ENCODE peak calls at places on chromosomes 16 and 17, in six cellular contexts. E is left lung, L is ascending aorta, H is tibial artery, R is GM23248, X is fibroblast of lung. U is an unnamed sample.

GRCh38 chr16:75052481-75053211 is 53.8 kb downstream of the ZNRF1 start:
- DNase-seq in E (no peak), L (no peak), H (no peak), R (no peak), X (no peak), U (no peak)

GRCh38 chr17:2050246-2050866 is 4.5 kb upstream of the HIC1 start:
- DNase-seq in E (peak; percentile 69), L (no peak), H (no peak), R (peak; percentile 85), X (peak; percentile 79), U (peak; percentile 72)

GRCh38 chr17:49798738-49799137 is 10.3 kb downstream of the KAT7 start:
- DNase-seq in E (no peak), L (no peak), H (no peak), R (no peak), X (no peak), U (no peak)

GRCh38 chr17:70327723-70328122 is 158.4 kb downstream of the KCNJ2 start:
- DNase-seq in E (no peak), L (no peak), H (no peak), R (no peak), X (no peak), U (no peak)

GRCh38 chr16:74825016-74825415 is 50.4 kb upstream of the FA2H start:
- DNase-seq in E (no peak), L (no peak), H (no peak), R (no peak), X (no peak), U (no peak)

GRCh38 chr16:22214893-22215292 is 8.8 kb downstream of the EEF2K start:
- DNase-seq in E (no peak), L (no peak), H (no peak), R (no peak), X (no peak), U (no peak)

GRCh38 chr17:17062356-17062755 is 20.1 kb downstream of the MPRIP start:
- DNase-seq in E (peak; percentile 33), L (no peak), H (peak; percentile 74), R (no peak), X (no peak), U (no peak)

GRCh38 chr16:13307861-13308260 is 406.5 kb downstream of the SHISA9 start:
- DNase-seq in E (no peak), L (no peak), H (no peak), R (no peak), X (no peak), U (no peak)

GRCh38 chr16:3188675-3188924 is 596 bp downstream of the OR1F1 start:
- DNase-seq in E (no peak), L (no peak), H (no peak), R (no peak), X (no peak), U (no peak)

GRCh38 chr17:33385133-33385532 is 92.0 kb upstream of the ASIC2 start:
- DNase-seq in E (no peak), L (no peak), H (no peak), R (no peak), X (no peak), U (no peak)

GRCh38 chr17:43651621-43652480 is 9.9 kb downstream of the MEOX1 start:
- DNase-seq in E (no peak), L (no peak), H (no peak), R (no peak), X (no peak), U (no peak)

GRCh38 chr17:1365445-1366039 is 34.5 kb downstream of the YWHAE start:
- DNase-seq in E (peak; percentile 56), L (peak; percentile 70), H (peak; percentile 76), R (peak; percentile 89), X (peak; percentile 87), U (peak; percentile 46)

GRCh38 chr16:85477801-85478363 is 135.2 kb upstream of the GSE1 start:
- DNase-seq in E (no peak), L (no peak), H (no peak), R (no peak), X (no peak), U (no peak)

GRCh38 chr16:31221357-31222160 is 4.6 kb upstream of the PYDC1 start:
- DNase-seq in E (no peak), L (no peak), H (no peak), R (no peak), X (no peak), U (no peak)

GRCh38 chr17:3557768-3558583 is at the start of gene TRPV3:
- DNase-seq in E (peak; percentile 64), L (no peak), H (no peak), R (peak; percentile 72), X (no peak), U (no peak)

GRCh38 chr16:30124985-30125379 is 2.0 kb upstream of the MAPK3 start:
- DNase-seq in E (no peak), L (no peak), H (no peak), R (no peak), X (no peak), U (no peak)

GRCh38 chr16:23640669-23640958 is 496 bp downstream of the PALB2 start:
- DNase-seq in E (no peak), L (no peak), H (no peak), R (peak; percentile 32), X (peak; percentile 11), U (no peak)

GRCh38 chr17:2624292-2624731 is 30.9 kb downstream of the PAFAH1B1 start:
- DNase-seq in E (no peak), L (no peak), H (no peak), R (no peak), X (no peak), U (no peak)

GRCh38 chr17:65750678-65751077 is 189.2 kb upstream of the AXIN2 start:
- DNase-seq in E (peak; percentile 74), L (no peak), H (no peak), R (peak; percentile 91), X (peak; percentile 88), U (peak; percentile 68)

GRCh38 chr17:17258011-17258410 is 21.0 kb upstream of the FLCN start:
- DNase-seq in E (no peak), L (no peak), H (no peak), R (no peak), X (no peak), U (no peak)

GRCh38 chr16:78902291-78902690 is 698.2 kb downstream of the MAF start:
- DNase-seq in E (no peak), L (no peak), H (no peak), R (no peak), X (no peak), U (no peak)

GRCh38 chr17:39730095-39730921 is at the start of gene MIEN1:
- DNase-seq in E (peak; percentile 93), L (peak; percentile 95), H (peak; percentile 94), R (peak; percentile 92), X (peak; percentile 78), U (peak; percentile 91)

GRCh38 chr16:80580109-80580832 is 39.5 kb downstream of the DYNLRB2 start:
- DNase-seq in E (no peak), L (no peak), H (no peak), R (peak; percentile 68), X (no peak), U (no peak)

GRCh38 chr17:28038802-28039600 is 3.5 kb upstream of the NLK start:
- DNase-seq in E (no peak), L (no peak), H (no peak), R (peak; percentile 62), X (peak; percentile 54), U (no peak)

GRCh38 chr16:1194665-1195392 is 30.2 kb downstream of the TPSG1 start:
- DNase-seq in E (no peak), L (no peak), H (no peak), R (peak; percentile 28), X (no peak), U (no peak)

GRCh38 chr16:47643610-47644009 is 182.5 kb downstream of the PHKB start:
- DNase-seq in E (no peak), L (no peak), H (no peak), R (peak; percentile 5), X (no peak), U (no peak)

GRCh38 chr16:81740163-81740562 is 38.9 kb upstream of the PLCG2 start:
- DNase-seq in E (no peak), L (no peak), H (no peak), R (no peak), X (no peak), U (no peak)

GRCh38 chr17:83081561-83082201 is 2.3 kb downstream of the METRNL start:
- DNase-seq in E (peak; percentile 72), L (peak; percentile 86), H (peak; percentile 89), R (peak; percentile 90), X (peak; percentile 42), U (no peak)

GRCh38 chr16:8850279-8850885 is 18.4 kb downstream of the CARHSP1 start:
- DNase-seq in E (no peak), L (peak; percentile 82), H (peak; percentile 73), R (peak; percentile 92), X (peak; percentile 71), U (peak; percentile 27)

GRCh38 chr16:67697813-67698212 is 21.3 kb downstream of the GFOD2 start:
- DNase-seq in E (no peak), L (no peak), H (no peak), R (no peak), X (no peak), U (no peak)

GRCh38 chr16:27531186-27531585 is 18.5 kb downstream of the GTF3C1 start:
- DNase-seq in E (no peak), L (no peak), H (no peak), R (no peak), X (no peak), U (no peak)

GRCh38 chr17:80671823-80672105 is 127.1 kb downstream of the RPTOR start:
- DNase-seq in E (no peak), L (no peak), H (no peak), R (no peak), X (no peak), U (no peak)
- H3K27ac ChIP-seq in E (no peak overlapping the region), L (no peak overlapping the region), H (no peak overlapping the region), R (no peak overlapping the region), X (no peak overlapping the region), U (no peak overlapping the region)

GRCh38 chr17:31581022-31581483 is 189.6 kb downstream of the RAB11FIP4 start:
- DNase-seq in E (peak; percentile 74), L (peak; percentile 90), H (peak; percentile 92), R (peak; percentile 83), X (peak; percentile 80), U (peak; percentile 75)
- H3K27ac ChIP-seq in E (peak overlapping the region; percentile 81), L (peak overlapping the region; percentile 89), H (peak overlapping the region; percentile 77), R (peak overlapping the region; percentile 90), X (peak overlapping the region; percentile 76), U (peak overlapping the region; percentile 69)

GRCh38 chr17:66803474-66803951 is 31.4 kb upstream of the CACNG5 start:
- DNase-seq in E (no peak), L (peak; percentile 51), H (no peak), R (no peak), X (no peak), U (no peak)
- H3K27ac ChIP-seq in E (no peak overlapping the region), L (no peak overlapping the region), H (no peak overlapping the region), R (no peak overlapping the region), X (no peak overlapping the region), U (no peak overlapping the region)

GRCh38 chr16:89588413-89589109 is 13.0 kb downstream of the CPNE7 start:
- DNase-seq in E (no peak), L (no peak), H (no peak), R (no peak), X (no peak), U (no peak)

GRCh38 chr16:89584768-89585549 is 9.4 kb downstream of the CPNE7 start:
- DNase-seq in E (no peak), L (no peak), H (no peak), R (no peak), X (no peak), U (no peak)

GRCh38 chr16:89586218-89586617 is 10.7 kb downstream of the CPNE7 start:
- DNase-seq in E (no peak), L (no peak), H (no peak), R (no peak), X (no peak), U (no peak)

GRCh38 chr16:89589241-89589926 is 13.8 kb downstream of the CPNE7 start:
- DNase-seq in E (no peak), L (no peak), H (no peak), R (no peak), X (no peak), U (no peak)

GRCh38 chr16:89586853-89587252 is 11.3 kb downstream of the CPNE7 start:
- DNase-seq in E (no peak), L (no peak), H (no peak), R (peak; percentile 69), X (peak; percentile 52), U (no peak)
- H3K27ac ChIP-seq in E (no peak overlapping the region), L (no peak overlapping the region), H (no peak overlapping the region), R (no peak overlapping the region), X (peak overlapping the region; percentile 27), U (no peak overlapping the region)